ENCODE peak calls at places on chromosomes 3 and 15, in four cellular contexts. One of them, this sample, is unnamed.
A peak's percentile ranks its signal among the peaks of the same experiment; 100 is the strongest.

GRCh38 chr3:191380001-191380400 is 49.7 kb upstream of the UTS2B start:
- DNase-seq in NCI-H82: no peak
- DNase-seq in NCI-H1436: no peak
- DNase-seq in NCI-H510A treated with DMSO at 0.1 percent for 48 hours: no peak
- DNase-seq in this sample: no peak

GRCh38 chr15:85415779-85416178 is 35.4 kb downstream of the AKAP13 start:
- DNase-seq in NCI-H510A treated with DMSO at 0.1 percent for 48 hours: no peak
- DNase-seq in NCI-H82: no peak
- DNase-seq in NCI-H1436: no peak
- DNase-seq in this sample: no peak

GRCh38 chr3:155646554-155647189 is 98.2 kb downstream of the PLCH1 start:
- DNase-seq in NCI-H82: no peak
- DNase-seq in NCI-H1436: no peak
- DNase-seq in NCI-H510A treated with DMSO at 0.1 percent for 48 hours: no peak
- DNase-seq in this sample: no peak

GRCh38 chr3:97647441-97647840 is 117.1 kb upstream of the ARL6 start:
- DNase-seq in NCI-H1436: no peak
- DNase-seq in NCI-H82: peak; percentile 80
- DNase-seq in NCI-H510A treated with DMSO at 0.1 percent for 48 hours: no peak
- DNase-seq in this sample: no peak

GRCh38 chr3:127831723-127832172 is 9.4 kb upstream of the MGLL start:
- DNase-seq in NCI-H1436: no peak
- DNase-seq in NCI-H510A treated with DMSO at 0.1 percent for 48 hours: no peak
- DNase-seq in NCI-H82: peak; percentile 55
- DNase-seq in this sample: peak; percentile 42

GRCh38 chr15:85331666-85332261 is 48.6 kb upstream of the AKAP13 start:
- DNase-seq in NCI-H510A treated with DMSO at 0.1 percent for 48 hours: no peak
- DNase-seq in NCI-H82: no peak
- DNase-seq in NCI-H1436: no peak
- DNase-seq in this sample: no peak

GRCh38 chr3:177610262-177610661 is 413.0 kb upstream of the TBL1XR1 start:
- DNase-seq in NCI-H1436: no peak
- DNase-seq in NCI-H510A treated with DMSO at 0.1 percent for 48 hours: no peak
- DNase-seq in NCI-H82: no peak
- DNase-seq in this sample: no peak

GRCh38 chr15:79863886-79864285 is 32.9 kb downstream of the MTHFS start:
- DNase-seq in NCI-H1436: no peak
- DNase-seq in NCI-H510A treated with DMSO at 0.1 percent for 48 hours: no peak
- DNase-seq in NCI-H82: no peak
- DNase-seq in this sample: no peak

GRCh38 chr15:52651868-52652267 is 27.3 kb downstream of the ATOSA start:
- DNase-seq in NCI-H82: peak; percentile 83
- DNase-seq in NCI-H1436: peak; percentile 78
- DNase-seq in NCI-H510A treated with DMSO at 0.1 percent for 48 hours: peak; percentile 67
- DNase-seq in this sample: peak; percentile 63

GRCh38 chr3:71859128-71859519 is 74.2 kb upstream of the PROK2 start:
- DNase-seq in NCI-H1436: peak; percentile 0
- DNase-seq in NCI-H82: peak; percentile 59
- DNase-seq in NCI-H510A treated with DMSO at 0.1 percent for 48 hours: peak; percentile 2
- DNase-seq in this sample: no peak

GRCh38 chr15:49827311-49827710 is 206.5 kb downstream of the DTWD1 start:
- DNase-seq in NCI-H510A treated with DMSO at 0.1 percent for 48 hours: no peak
- DNase-seq in NCI-H82: no peak
- DNase-seq in NCI-H1436: no peak
- DNase-seq in this sample: no peak

GRCh38 chr3:78529601-78530000 is 1238.2 kb downstream of the ROBO1 start:
- DNase-seq in NCI-H510A treated with DMSO at 0.1 percent for 48 hours: no peak
- DNase-seq in NCI-H82: no peak
- DNase-seq in NCI-H1436: no peak
- DNase-seq in this sample: no peak

GRCh38 chr3:190034446-190034845 is 86.3 kb downstream of the P3H2 start:
- DNase-seq in NCI-H1436: no peak
- DNase-seq in NCI-H510A treated with DMSO at 0.1 percent for 48 hours: no peak
- DNase-seq in NCI-H82: no peak
- DNase-seq in this sample: no peak

GRCh38 chr3:123090700-123091585 is 24.1 kb downstream of the PDIA5 start:
- DNase-seq in NCI-H82: no peak
- DNase-seq in NCI-H510A treated with DMSO at 0.1 percent for 48 hours: peak; percentile 8
- DNase-seq in NCI-H1436: peak; percentile 29
- DNase-seq in this sample: peak; percentile 39

GRCh38 chr3:76487446-76487845 is 552.5 kb upstream of the ROBO2 start:
- DNase-seq in NCI-H82: no peak
- DNase-seq in NCI-H510A treated with DMSO at 0.1 percent for 48 hours: no peak
- DNase-seq in NCI-H1436: no peak
- DNase-seq in this sample: no peak

GRCh38 chr15:57554063-57554820 is 37.5 kb upstream of the MYZAP start:
- DNase-seq in NCI-H1436: no peak
- DNase-seq in NCI-H510A treated with DMSO at 0.1 percent for 48 hours: peak; percentile 88
- DNase-seq in NCI-H82: peak; percentile 97
- DNase-seq in this sample: peak; percentile 96

GRCh38 chr3:82942041-82942440 is 1180.6 kb upstream of the GBE1 start:
- DNase-seq in NCI-H1436: no peak
- DNase-seq in NCI-H82: no peak
- DNase-seq in NCI-H510A treated with DMSO at 0.1 percent for 48 hours: no peak
- DNase-seq in this sample: no peak

GRCh38 chr3:38519651-38520050 is 23.5 kb downstream of the EXOG start:
- DNase-seq in NCI-H510A treated with DMSO at 0.1 percent for 48 hours: no peak
- DNase-seq in NCI-H82: no peak
- DNase-seq in NCI-H1436: no peak
- DNase-seq in this sample: no peak

GRCh38 chr15:65286069-65286703 is 497 bp downstream of the PARP16 start:
- DNase-seq in NCI-H82: peak; percentile 66
- DNase-seq in NCI-H1436: no peak
- DNase-seq in NCI-H510A treated with DMSO at 0.1 percent for 48 hours: no peak
- DNase-seq in this sample: no peak

GRCh38 chr3:58189691-58190090 is 21.1 kb downstream of the DNASE1L3 start:
- DNase-seq in NCI-H82: no peak
- DNase-seq in NCI-H510A treated with DMSO at 0.1 percent for 48 hours: no peak
- DNase-seq in NCI-H1436: no peak
- DNase-seq in this sample: no peak

This sample was measured in WERI-Rb-1.